ENCODE peak calls at places on chromosome 5, in eight cellular contexts. E, T, F, C, D, A, W and S are unnamed samples.

GRCh38 chr5:155260798-155261197 is 247.2 kb downstream of the KIF4B start:
- DNase-seq in D (no peak), F (no peak), T (no peak), A (peak; percentile 28), C (peak; percentile 13), W (no peak), E (no peak), S (no peak)

GRCh38 chr5:41094871-41095270 is 23.7 kb upstream of the MROH2B start:
- DNase-seq in W (no peak), F (peak; percentile 58), D (no peak), E (peak; percentile 27), A (peak; percentile 7), T (no peak), C (no peak), S (no peak)

GRCh38 chr5:123543438-123543837 is 31.5 kb downstream of the CSNK1G3 start:
- DNase-seq in A (no peak), D (no peak), F (no peak), W (no peak), T (no peak), E (no peak), C (no peak), S (no peak)

GRCh38 chr5:80825780-80826460 is 134.2 kb upstream of the RASGRF2 start:
- DNase-seq in A (no peak), T (no peak), F (peak; percentile 28), D (no peak), E (no peak), W (no peak), C (no peak), S (no peak)

GRCh38 chr5:53360811-53361210 is 119.6 kb upstream of the FST start:
- DNase-seq in T (no peak), A (no peak), E (peak; percentile 95), C (no peak), F (peak; percentile 81), D (no peak), W (no peak), S (no peak)

GRCh38 chr5:128736567-128736966 is 198.5 kb upstream of the FBN2 start:
- DNase-seq in W (no peak), C (no peak), F (peak; percentile 50), A (no peak), E (no peak), D (no peak), T (no peak), S (no peak)

GRCh38 chr5:134738963-134739661 is 764 bp downstream of the CAMLG start:
- DNase-seq in A (peak; percentile 60), E (peak; percentile 50), W (no peak), T (peak; percentile 52), C (peak; percentile 10), D (no peak), F (peak; percentile 47), S (no peak)

GRCh38 chr5:6525910-6526309 is 77.3 kb downstream of the UBE2QL1 start:
- DNase-seq in T (no peak), C (peak; percentile 62), W (no peak), A (peak; percentile 50), E (peak; percentile 32), F (peak; percentile 1), D (no peak), S (no peak)

GRCh38 chr5:10453564-10453963 is 11.9 kb downstream of the ROPN1L start:
- DNase-seq in E (peak; percentile 16), D (no peak), C (no peak), W (no peak), A (no peak), T (no peak), F (peak; percentile 45), S (no peak)

GRCh38 chr5:96509721-96510383 is 76.8 kb upstream of the PCSK1 start:
- DNase-seq in A (no peak), C (no peak), W (no peak), D (no peak), F (peak; percentile 93), E (peak; percentile 99), T (no peak), S (no peak)

GRCh38 chr5:76953551-76954382 is 922 bp downstream of the CRHBP start:
- DNase-seq in C (peak; percentile 40), T (no peak), F (no peak), D (no peak), W (no peak), E (no peak), A (no peak), S (peak; percentile 30)

GRCh38 chr5:93598997-93599371 is 16.0 kb downstream of the NR2F1 start:
- DNase-seq in C (no peak), A (no peak), F (no peak), W (no peak), E (no peak), D (no peak), T (no peak), S (no peak)

GRCh38 chr5:62589504-62589903 is 10.9 kb downstream of the LRRC70 start:
- DNase-seq in C (no peak), E (no peak), D (no peak), A (no peak), W (no peak), T (no peak), F (no peak), S (no peak)

GRCh38 chr5:1247811-1248210 is 22.6 kb downstream of the SLC6A18 start:
- DNase-seq in C (no peak), D (no peak), T (no peak), A (no peak), W (no peak), F (no peak), E (no peak), S (no peak)

GRCh38 chr5:179973391-179973790 is 65.7 kb upstream of the TBC1D9B start:
- DNase-seq in A (no peak), C (no peak), F (no peak), T (no peak), W (no peak), E (no peak), D (no peak), S (no peak)

GRCh38 chr5:139481580-139482049 is 943 bp downstream of the STING1 start:
- DNase-seq in A (peak; percentile 21), D (no peak), T (no peak), W (no peak), F (peak; percentile 35), E (peak; percentile 34), C (no peak), S (no peak)

GRCh38 chr5:27458318-27458717 is 419.9 kb upstream of the CDH9 start:
- DNase-seq in C (no peak), A (no peak), T (no peak), W (no peak), E (no peak), F (no peak), D (no peak), S (no peak)

GRCh38 chr5:154740957-154741356 is 14.2 kb upstream of the LARP1 start:
- DNase-seq in C (no peak), D (peak; percentile 45), T (no peak), F (no peak), E (peak; percentile 68), W (no peak), A (no peak), S (no peak)

GRCh38 chr5:91207248-91207647 is 175.9 kb downstream of the ARRDC3 start:
- DNase-seq in F (peak; percentile 23), D (no peak), A (no peak), E (peak; percentile 40), C (no peak), W (no peak), T (no peak), S (no peak)

GRCh38 chr5:50694027-50694590 is 27.7 kb downstream of the PARP8 start:
- DNase-seq in C (no peak), T (no peak), D (no peak), F (peak; percentile 8), A (no peak), E (peak; percentile 21), W (no peak), S (no peak)

GRCh38 chr5:67160985-67161384 is 35.6 kb downstream of the CD180 start:
- DNase-seq in C (no peak), D (no peak), W (peak; percentile 71), F (peak; percentile 60), T (no peak), A (no peak), E (peak; percentile 47), S (no peak)

GRCh38 chr5:89878140-89878570 is 531.4 kb downstream of the CETN3 start:
- DNase-seq in W (no peak), A (no peak), C (no peak), D (no peak), E (peak; percentile 95), F (peak; percentile 88), T (no peak), S (no peak)

GRCh38 chr5:75885321-75885720 is 168.1 kb upstream of the POC5 start:
- DNase-seq in C (no peak), A (no peak), F (no peak), W (no peak), T (no peak), E (no peak), D (no peak), S (no peak)

GRCh38 chr5:33284681-33285080 is 156.1 kb upstream of the TARS1 start:
- DNase-seq in A (no peak), C (no peak), F (peak; percentile 44), T (no peak), W (no peak), E (no peak), D (no peak), S (no peak)
- TF ChIP-seq CTCF in A (no peak), C (no peak), F (no peak), T (no peak), W (no peak), E (no peak), D (no peak), S (no peak)

GRCh38 chr5:39148983-39149534 is 70.3 kb downstream of the FYB1 start:
- DNase-seq in A (peak; percentile 5), F (peak; percentile 42), C (no peak), E (peak; percentile 33), D (no peak), W (no peak), T (no peak), S (no peak)
- TF ChIP-seq CTCF in A (no peak), F (peak; percentile 36), C (peak; percentile 50), E (peak; percentile 38), D (peak; percentile 39), W (peak; percentile 83), T (peak; percentile 69), S (peak; percentile 51)

DNA sequence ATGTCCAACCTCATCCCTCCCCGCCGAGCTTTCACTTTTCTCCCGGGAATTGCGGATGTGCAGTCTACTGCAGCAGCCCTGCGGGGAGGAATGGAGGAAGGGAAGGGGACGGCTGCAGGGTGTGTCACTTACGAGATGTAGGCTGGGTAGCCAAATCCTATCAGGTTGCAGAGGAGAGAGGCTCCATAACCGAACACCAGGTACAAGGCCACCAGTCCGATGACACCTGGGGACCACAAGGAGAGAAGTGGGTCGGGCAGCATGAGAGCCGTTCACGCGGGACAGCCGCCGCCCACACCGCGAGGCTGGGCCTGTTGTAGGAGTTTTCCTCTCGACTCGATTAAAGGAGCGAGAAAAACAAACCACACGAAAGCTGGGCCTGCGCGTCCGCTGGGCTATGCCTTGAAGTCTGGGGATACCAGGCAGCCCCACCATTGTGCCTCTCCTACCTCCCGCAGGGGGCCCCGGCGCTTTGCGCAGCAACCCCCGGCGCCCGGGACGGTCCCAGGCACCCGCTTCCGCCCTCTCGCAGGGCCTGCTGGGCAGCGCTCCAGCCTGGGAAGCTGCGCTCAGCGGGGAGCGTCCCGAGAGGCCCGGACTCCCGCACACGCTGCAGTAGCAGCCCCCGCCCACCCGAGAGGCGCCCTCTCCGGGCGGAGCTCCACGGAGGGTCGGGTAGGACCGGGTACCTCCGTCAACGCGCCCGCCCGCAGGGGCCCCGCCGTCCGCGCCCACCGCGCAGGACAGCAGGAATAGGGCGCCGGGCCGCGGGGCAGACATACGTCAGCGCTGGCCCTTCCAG is 795 bp downstream of the REEP5 start:
- DNase-seq in C (peak; percentile 66), E (peak; percentile 70), A (peak; percentile 65), W (peak; percentile 71), F (peak; percentile 72), T (peak; percentile 72), D (peak; percentile 78), S (peak; percentile 52)
- TF ChIP-seq CTCF in C (no peak), E (no peak), A (peak; percentile 4), W (no peak), F (no peak), T (no peak), D (no peak), S (no peak)

GRCh38 chr5:102554728-102555127 is 55.9 kb upstream of the SLCO6A1 start:
- DNase-seq in A (peak; percentile 17), C (no peak), W (no peak), F (peak; percentile 9), E (peak; percentile 20), T (no peak), D (no peak), S (no peak)
- TF ChIP-seq CTCF in A (peak; percentile 17), C (no peak), W (peak; percentile 28), F (peak; percentile 7), E (no peak), T (no peak), D (no peak), S (peak; percentile 40)